ENCODE peak calls at places on chromosomes 6 and 20, in four cellular contexts. One of them, this sample, is unnamed.

GRCh38 chr6:2959909-2960719 is 11.3 kb downstream of the SERPINB6 start:
- DNase-seq in GM12878: no peak
- DNase-seq in HL-60: no peak
- DNase-seq in K562: no peak
- DNase-seq in this sample: no peak

GRCh38 chr6:132919476-132919875 is 105.1 kb downstream of the RPS12 start:
- DNase-seq in GM12878: no peak
- DNase-seq in HL-60: no peak
- DNase-seq in K562: no peak
- DNase-seq in this sample: no peak

GRCh38 chr6:35283361-35283760 is 14.3 kb upstream of the DEF6 start:
- DNase-seq in GM12878: no peak
- DNase-seq in K562: no peak
- DNase-seq in HL-60: no peak
- DNase-seq in this sample: no peak

GRCh38 chr6:154410619-154411044 is 54.0 kb upstream of the IPCEF1 start:
- DNase-seq in HL-60: no peak
- DNase-seq in GM12878: no peak
- DNase-seq in K562: no peak
- DNase-seq in this sample: no peak

GRCh38 chr20:51338692-51339440 is 203.7 kb downstream of the NFATC2 start:
- DNase-seq in HL-60: no peak
- DNase-seq in GM12878: no peak
- DNase-seq in K562: peak
- DNase-seq in this sample: no peak

GRCh38 chr20:258963-259362 is 1.4 kb downstream of the DEFB132 start:
- DNase-seq in HL-60: peak
- DNase-seq in GM12878: no peak
- DNase-seq in K562: peak
- DNase-seq in this sample: no peak

GRCh38 chr6:111743318-111743717 is 129.9 kb downstream of the FYN start:
- DNase-seq in GM12878: no peak
- DNase-seq in HL-60: no peak
- DNase-seq in K562: no peak
- DNase-seq in this sample: no peak

GRCh38 chr20:58019027-58019849 is 209.2 kb downstream of the ANKRD60 start:
- DNase-seq in GM12878: no peak
- DNase-seq in HL-60: no peak
- DNase-seq in K562: no peak
- DNase-seq in this sample: no peak

GRCh38 chr20:57440678-57441509 is 49.7 kb downstream of the RBM38 start:
- DNase-seq in HL-60: no peak
- DNase-seq in GM12878: no peak
- DNase-seq in K562: no peak
- DNase-seq in this sample: no peak

GRCh38 chr6:154245542-154245941 is 111.1 kb downstream of the IPCEF1 start:
- DNase-seq in K562: no peak
- DNase-seq in HL-60: no peak
- DNase-seq in GM12878: no peak
- DNase-seq in this sample: no peak

GRCh38 chr20:44810391-44811149 is at the start of gene RIMS4:
- DNase-seq in HL-60: no peak
- DNase-seq in K562: no peak
- DNase-seq in GM12878: no peak
- DNase-seq in this sample: peak

GRCh38 chr20:61030130-61030529 is 221.9 kb upstream of the CDH4 start:
- DNase-seq in K562: no peak
- DNase-seq in HL-60: no peak
- DNase-seq in GM12878: no peak
- DNase-seq in this sample: no peak

GRCh38 chr6:34059136-34059731 is 86.7 kb downstream of the GRM4 start:
- DNase-seq in K562: no peak
- DNase-seq in GM12878: no peak
- DNase-seq in HL-60: no peak
- DNase-seq in this sample: no peak

DNA sequence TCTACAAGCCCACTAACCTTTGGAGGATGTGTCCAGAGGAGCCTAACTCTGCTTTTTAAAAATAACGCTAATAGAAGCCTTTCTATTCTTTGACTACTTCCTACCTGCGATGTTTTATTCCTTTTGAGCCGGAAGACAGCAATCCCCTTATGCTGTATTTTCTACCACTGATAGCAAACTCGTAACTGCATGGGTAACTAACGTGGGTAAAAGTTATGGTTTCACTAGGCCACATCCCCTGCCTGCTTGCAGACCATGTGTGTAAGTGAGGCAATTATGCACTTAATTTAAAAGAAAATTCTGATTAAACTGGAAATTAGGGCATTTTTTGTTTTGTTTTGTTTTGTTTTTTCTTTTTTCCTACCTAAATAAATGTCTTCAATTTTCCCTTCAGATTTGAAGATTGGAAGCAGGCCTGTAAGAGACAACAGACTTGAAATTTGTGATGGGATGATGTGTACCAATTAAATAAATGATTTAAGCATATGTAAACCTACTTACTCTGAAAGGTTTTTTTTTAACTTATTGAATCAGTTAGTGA is 933 bp downstream of the UFL1 start:
- DNase-seq in HL-60: no peak
- DNase-seq in GM12878: no peak
- DNase-seq in K562: no peak
- DNase-seq in this sample: no peak
- TF ChIP-seq SPI1 in HL-60: no peak
- TF ChIP-seq SPI1 in GM12878: no peak
- TF ChIP-seq SPI1 in K562: no peak
- TF ChIP-seq SPI1 in this sample: no peak

GRCh38 chr6:161439093-161439492 is 165.2 kb upstream of the AGPAT4 start:
- DNase-seq in K562: peak
- DNase-seq in HL-60: no peak
- DNase-seq in GM12878: no peak
- DNase-seq in this sample: no peak
- TF ChIP-seq SPI1 in K562: no peak
- TF ChIP-seq SPI1 in HL-60: no peak
- TF ChIP-seq SPI1 in GM12878: no peak
- TF ChIP-seq SPI1 in this sample: no peak

DNA sequence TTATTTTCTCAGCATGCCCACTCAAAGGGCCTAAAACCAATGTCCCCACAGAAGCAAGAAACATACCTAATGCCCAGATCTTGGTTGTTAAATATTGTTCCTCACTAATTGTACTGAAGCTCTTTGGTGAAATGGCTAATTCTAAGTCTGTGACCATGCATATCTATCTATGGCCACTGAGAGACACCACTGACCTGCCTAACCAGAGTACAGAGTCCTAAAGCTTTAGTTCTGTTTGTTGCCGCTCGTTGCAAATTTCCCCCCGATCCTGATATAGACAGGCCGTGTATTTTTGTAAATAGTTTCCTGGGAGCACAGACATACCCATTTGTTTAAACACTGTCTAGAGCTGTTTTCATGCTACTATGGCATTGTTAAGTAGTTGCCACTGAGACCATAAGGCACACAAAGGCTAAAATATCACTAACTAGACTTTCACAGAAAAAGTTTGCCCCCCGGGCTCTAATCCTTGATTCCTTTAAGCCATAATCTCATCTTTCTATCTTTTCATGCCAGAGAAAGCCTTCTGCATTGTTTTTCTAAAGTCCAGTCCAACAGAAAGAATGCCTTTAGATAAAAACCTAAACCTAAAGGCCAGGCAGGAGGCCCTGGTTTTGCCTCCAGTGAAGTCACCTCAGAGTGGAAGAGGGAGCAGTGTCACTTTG is 48.7 kb downstream of the DNAAF9 start:
- DNase-seq in GM12878: no peak
- DNase-seq in HL-60: no peak
- DNase-seq in K562: no peak
- DNase-seq in this sample: no peak
- TF ChIP-seq SPI1 in GM12878: no peak
- TF ChIP-seq SPI1 in HL-60: no peak
- TF ChIP-seq SPI1 in K562: no peak
- TF ChIP-seq SPI1 in this sample: no peak

GRCh38 chr6:122180132-122180531 is 219.3 kb upstream of the HSF2 start:
- DNase-seq in HL-60: no peak
- DNase-seq in GM12878: no peak
- DNase-seq in K562: no peak
- DNase-seq in this sample: no peak
- TF ChIP-seq SPI1 in HL-60: no peak
- TF ChIP-seq SPI1 in GM12878: no peak
- TF ChIP-seq SPI1 in K562: no peak
- TF ChIP-seq SPI1 in this sample: no peak

DNA sequence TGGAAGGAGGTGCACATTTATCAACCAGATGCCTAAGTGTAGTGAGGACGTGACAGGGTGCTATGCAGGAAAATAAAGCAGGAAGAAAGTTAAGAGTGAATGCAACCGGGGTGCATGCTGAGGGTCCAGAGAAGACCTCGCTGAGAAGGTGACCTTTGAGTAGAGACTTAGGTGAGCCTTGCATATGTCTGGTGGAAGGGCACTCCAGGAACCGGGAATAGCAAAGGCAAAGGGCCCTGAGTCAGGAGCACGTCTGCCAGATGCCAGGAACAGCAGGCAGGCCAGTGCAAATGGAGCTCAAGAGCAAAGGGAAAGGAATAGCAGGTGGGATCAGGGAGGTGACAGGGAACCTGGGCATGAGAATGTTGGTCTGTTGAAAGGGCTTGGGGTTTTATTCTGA is 445.5 kb downstream of the PREX1 start:
- DNase-seq in K562: no peak
- DNase-seq in GM12878: no peak
- DNase-seq in HL-60: no peak
- DNase-seq in this sample: no peak
- TF ChIP-seq SPI1 in K562: no peak
- TF ChIP-seq SPI1 in GM12878: no peak
- TF ChIP-seq SPI1 in HL-60: no peak
- TF ChIP-seq SPI1 in this sample: no peak